ENCODE peak calls at places on chromosome 21, in seven cellular contexts. Y is NCI-H1092, Z is EH, K is T-helper 1 cell, F is AG10803, H is HL-60, Q is suprapubic skin. N is an unnamed sample.

GRCh38 chr21:45949928-45950739 is 31.4 kb upstream of the COL6A1 start:
- DNase-seq in Z (no peak), H (no peak), Y (no peak), Q (peak), K (no peak), F (no peak), N (no peak)

GRCh38 chr21:31072486-31072885 is 34.2 kb upstream of the KRTAP19-8 start:
- DNase-seq in Z (no peak), Y (no peak), Q (no peak), F (no peak), K (no peak), H (no peak), N (no peak)

GRCh38 chr21:29843818-29844217 is 96.0 kb downstream of the GRIK1 start:
- DNase-seq in K (no peak), Y (no peak), F (no peak), H (no peak), Q (no peak), Z (no peak), N (no peak)

GRCh38 chr21:30880914-30881313 is 466 bp downstream of the KRTAP11-1 start:
- DNase-seq in H (no peak), Y (no peak), Z (no peak), Q (no peak), K (no peak), F (no peak), N (no peak)

GRCh38 chr21:30255679-30256078 is 27.1 kb downstream of the KRTAP24-1 start:
- DNase-seq in Q (no peak), F (no peak), Y (no peak), K (no peak), H (no peak), Z (no peak), N (no peak)

GRCh38 chr21:36587388-36587787 is 107.5 kb upstream of the CLDN14 start:
- DNase-seq in K (no peak), Q (no peak), Z (no peak), Y (no peak), H (no peak), F (no peak), N (no peak)

GRCh38 chr21:25031750-25032149 is 575.5 kb downstream of the MRPL39 start:
- DNase-seq in Q (no peak), F (no peak), H (no peak), Z (no peak), Y (no peak), K (no peak), N (no peak)

GRCh38 chr21:44399151-44399954 is 45.9 kb downstream of the TRPM2 start:
- DNase-seq in F (no peak), Z (no peak), Y (no peak), K (no peak), H (no peak), Q (peak), N (no peak)

GRCh38 chr21:39083377-39084008 is 99.8 kb downstream of the PSMG1 start:
- DNase-seq in K (no peak), H (no peak), Z (no peak), Q (no peak), F (no peak), Y (no peak), N (no peak)

GRCh38 chr21:46109251-46110221 is 11.6 kb downstream of the COL6A2 start:
- DNase-seq in K (no peak), Y (no peak), H (no peak), Q (peak), F (no peak), Z (no peak), N (peak)

GRCh38 chr21:35231115-35231514 is 182.0 kb upstream of the RUNX1 start:
- DNase-seq in H (no peak), F (no peak), K (no peak), Y (no peak), Q (no peak), Z (no peak), N (no peak)

GRCh38 chr21:38843806-38844479 is 38.2 kb downstream of the ETS2 start:
- DNase-seq in Y (no peak), K (no peak), H (no peak), F (peak), Z (peak), Q (no peak), N (no peak)

GRCh38 chr21:32367158-32367557 is 25.7 kb downstream of the URB1 start:
- DNase-seq in F (peak), Z (no peak), H (no peak), Y (no peak), K (no peak), Q (no peak), N (no peak)

GRCh38 chr21:30434033-30434631 is 4.1 kb downstream of the KRTAP13-4 start:
- DNase-seq in Q (no peak), F (peak), H (peak), Z (no peak), K (no peak), Y (peak), N (no peak)

GRCh38 chr21:18384771-18385170 is 18.8 kb downstream of the TMPRSS15 start:
- DNase-seq in H (no peak), Q (no peak), Z (no peak), Y (peak), F (no peak), K (no peak), N (no peak)

GRCh38 chr21:8993943-8994639 is 1527.3 kb upstream of the TPTE start:
- DNase-seq in K (no peak), Z (no peak), H (no peak), Y (no peak), F (no peak), Q (no peak), N (no peak)

GRCh38 chr21:41564871-41565281 is 56.9 kb upstream of the TMPRSS2 start:
- DNase-seq in Z (peak), F (peak), K (no peak), H (no peak), Y (no peak), Q (no peak), N (no peak)

GRCh38 chr21:38409907-38410306 is 88.4 kb downstream of the ERG start:
- DNase-seq in Z (peak), H (no peak), Q (no peak), Y (no peak), K (no peak), F (no peak), N (no peak)

GRCh38 chr21:38930838-38931237 is 125.1 kb downstream of the ETS2 start:
- DNase-seq in K (no peak), Y (no peak), H (peak), F (peak), Q (no peak), Z (peak), N (peak)

GRCh38 chr21:38282921-38283320 is 26.1 kb downstream of the KCNJ15 start:
- DNase-seq in Y (no peak), F (peak), Q (no peak), Z (no peak), H (peak), K (no peak), N (no peak)

GRCh38 chr21:19950347-19950746 is 1047.9 kb upstream of the NCAM2 start:
- DNase-seq in Q (no peak), Z (no peak), F (no peak), K (no peak), Y (no peak), H (no peak), N (no peak)